ENCODE peak calls at places on chromosome 4, in five cellular contexts. V, Q, M, W and S are unnamed samples.

GRCh38 chr4:119099227-119099910 is 36.3 kb upstream of the MYOZ2 start:
- DNase-seq in V (peak), W (no peak), Q (no peak), M (peak), S (peak)

GRCh38 chr4:124085561-124086180 is 626.9 kb downstream of the ANKRD50 start:
- DNase-seq in Q (no peak), V (peak), M (peak), W (no peak), S (no peak)

GRCh38 chr4:170090667-170091052 is 904 bp upstream of the AADAT start:
- DNase-seq in M (no peak), V (peak), W (no peak), Q (no peak), S (no peak)

GRCh38 chr4:176393306-176394013 is 73.7 kb downstream of the SPCS3 start:
- DNase-seq in W (no peak), Q (no peak), V (no peak), M (peak), S (no peak)

GRCh38 chr4:37645736-37646135 is 40.4 kb downstream of the RELL1 start:
- DNase-seq in V (no peak), W (no peak), Q (no peak), M (no peak), S (no peak)

GRCh38 chr4:113397114-113397701 is 347.8 kb downstream of the ANK2 start:
- DNase-seq in Q (no peak), W (no peak), M (peak), V (peak), S (peak)

GRCh38 chr4:184269879-184270430 is 52.3 kb upstream of the ENPP6 start:
- DNase-seq in Q (no peak), V (no peak), M (no peak), W (no peak), S (no peak)

GRCh38 chr4:48785302-48785701 is 5.2 kb upstream of the FRYL start:
- DNase-seq in M (no peak), V (no peak), W (no peak), Q (no peak), S (no peak)

GRCh38 chr4:106409901-106410889 is 41.6 kb upstream of the GIMD1 start:
- DNase-seq in W (no peak), Q (no peak), M (no peak), V (no peak), S (no peak)

GRCh38 chr4:184401397-184402171 is 72.8 kb downstream of the IRF2 start:
- DNase-seq in Q (no peak), V (no peak), W (no peak), M (no peak), S (no peak)

GRCh38 chr4:88146891-88147290 is 11.5 kb downstream of the ABCG2 start:
- DNase-seq in W (no peak), M (no peak), Q (no peak), V (no peak), S (no peak)

GRCh38 chr4:52096048-52096447 is 44.9 kb downstream of the SPATA18 start:
- DNase-seq in M (no peak), W (no peak), V (no peak), Q (no peak), S (no peak)

GRCh38 chr4:110088670-110089069 is 109.7 kb downstream of the ELOVL6 start:
- DNase-seq in V (peak), Q (no peak), W (no peak), M (peak), S (peak)

GRCh38 chr4:165325732-165326512 is 1.5 kb upstream of the MSMO1 start:
- DNase-seq in V (peak), W (no peak), Q (peak), M (peak), S (peak)

GRCh38 chr4:139834210-139834609 is 168.6 kb downstream of the MGST2 start:
- DNase-seq in M (no peak), W (no peak), Q (no peak), V (no peak), S (no peak)

GRCh38 chr4:105560488-105560887 is 8.1 kb downstream of the ARHGEF38 start:
- DNase-seq in W (no peak), M (peak), Q (no peak), V (no peak), S (no peak)

GRCh38 chr4:115355329-115355728 is 241.9 kb upstream of the NDST4 start:
- DNase-seq in M (no peak), V (no peak), Q (no peak), W (no peak), S (no peak)

GRCh38 chr4:106746451-106746850 is 289.7 kb downstream of the DKK2 start:
- DNase-seq in W (no peak), Q (no peak), V (no peak), M (peak), S (peak)

GRCh38 chr4:23373269-23373668 is 516.6 kb downstream of the PPARGC1A start:
- DNase-seq in W (peak), M (no peak), Q (no peak), V (peak), S (no peak)

GRCh38 chr4:2194556-2194955 is 47.4 kb downstream of the HAUS3 start:
- DNase-seq in M (no peak), Q (no peak), V (no peak), W (no peak), S (no peak)

GRCh38 chr4:80215449-80216052 is 18.2 kb downstream of the PRDM8 start:
- DNase-seq in W (no peak), Q (no peak), V (peak), M (peak), S (no peak)

GRCh38 chr4:132991111-132991510 is 158.0 kb upstream of the PCDH10 start:
- DNase-seq in V (peak), W (no peak), M (no peak), Q (no peak), S (no peak)

GRCh38 chr4:71456841-71457240 is 118.0 kb downstream of the SLC4A4 start:
- DNase-seq in V (peak), W (no peak), M (peak), Q (peak), S (peak)

GRCh38 chr4:164892018-164892417 is 15.0 kb downstream of the APELA start:
- DNase-seq in V (no peak), M (no peak), Q (no peak), W (no peak), S (no peak)

GRCh38 chr4:97394653-97395052 is 748.6 kb downstream of the STPG2 start:
- DNase-seq in Q (no peak), W (no peak), V (no peak), M (no peak), S (peak)

GRCh38 chr4:85720736-85721135 is 245.8 kb downstream of the ARHGAP24 start:
- DNase-seq in W (no peak), M (peak), Q (no peak), V (peak), S (no peak)

GRCh38 chr4:176198316-176198903 is 3.0 kb upstream of the SPATA4 start:
- DNase-seq in M (no peak), W (no peak), V (no peak), Q (no peak), S (no peak)

GRCh38 chr4:40289366-40290188 is 45.6 kb upstream of the CHRNA9 start:
- DNase-seq in M (no peak), V (no peak), W (no peak), Q (no peak), S (no peak)

GRCh38 chr4:87849612-87850011 is 16.8 kb downstream of the MEPE start:
- DNase-seq in M (peak), Q (no peak), V (peak), W (no peak), S (peak)

GRCh38 chr4:152342293-152342692 is 193.6 kb downstream of the FBXW7 start:
- DNase-seq in W (no peak), V (no peak), Q (no peak), M (peak), S (peak)

GRCh38 chr4:91519155-91519554 is 784.6 kb upstream of the GRID2 start:
- DNase-seq in V (no peak), W (no peak), Q (no peak), M (no peak), S (no peak)

GRCh38 chr4:176708771-176709311 is 83.9 kb downstream of the VEGFC start:
- DNase-seq in Q (no peak), M (peak), W (no peak), V (no peak), S (no peak)

GRCh38 chr4:139416073-139416673 is 37.7 kb upstream of the RAB33B start:
- DNase-seq in V (peak), W (no peak), Q (no peak), M (peak), S (peak)

GRCh38 chr4:151753056-151753455 is 7.8 kb downstream of the GATB start:
- DNase-seq in W (no peak), M (no peak), Q (no peak), V (no peak), S (peak)

GRCh38 chr4:36183232-36183631 is 61.1 kb downstream of the ARAP2 start:
- DNase-seq in W (no peak), M (no peak), Q (no peak), V (no peak), S (no peak)

GRCh38 chr4:85807247-85807915 is 332.4 kb downstream of the ARHGAP24 start:
- DNase-seq in Q (no peak), M (peak), V (peak), W (no peak), S (peak)

GRCh38 chr4:140382732-140383131 is 9.3 kb downstream of the SCOC start:
- DNase-seq in V (no peak), M (no peak), Q (no peak), W (no peak), S (no peak)

GRCh38 chr4:153773236-153773690 is 13.4 kb upstream of the RNF175 start:
- DNase-seq in V (no peak), M (no peak), Q (no peak), W (no peak), S (no peak)

GRCh38 chr4:186726440-186727148 is 2.9 kb upstream of the FAT1 start:
- DNase-seq in Q (no peak), W (peak), V (peak), M (peak), S (no peak)
- H3K4me3 ChIP-seq in Q (peak), W (peak), V (peak), M (peak), S (peak)

DNA sequence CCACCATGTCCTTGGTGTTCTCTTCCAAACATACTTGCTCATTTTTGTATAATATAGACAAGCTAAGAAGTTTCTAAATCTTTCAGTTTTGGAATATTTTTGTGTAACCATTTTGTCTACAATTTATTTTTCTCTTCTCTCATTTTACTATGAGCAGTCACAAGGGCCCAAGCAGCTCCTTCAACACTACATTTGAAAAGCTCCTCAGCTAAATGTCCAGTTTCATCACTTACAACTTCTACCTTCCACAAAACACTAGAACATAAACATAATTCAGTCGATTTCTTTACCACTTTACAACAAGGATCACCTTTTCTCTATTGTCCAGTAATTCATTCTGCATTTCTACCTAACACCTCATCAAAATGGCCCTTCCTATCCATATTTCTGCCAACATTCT is 554.4 kb downstream of the RAB28 start:
- DNase-seq in M (no peak), W (no peak), V (no peak), Q (no peak), S (no peak)
- H3K4me3 ChIP-seq in M (no peak), W (no peak), V (no peak), Q (no peak), S (no peak)

GRCh38 chr4:7045553-7045952 is 2.4 kb downstream of the TADA2B start:
- DNase-seq in Q (no peak), V (no peak), W (peak), M (no peak), S (no peak)

GRCh38 chr4:7046971-7047370 is 3.8 kb downstream of the TADA2B start:
- DNase-seq in V (no peak), W (peak), Q (no peak), M (no peak), S (no peak)

GRCh38 chr4:7044415-7044930 is 1.3 kb downstream of the TADA2B start:
- DNase-seq in Q (no peak), M (peak), V (no peak), W (peak), S (no peak)

GRCh38 chr4:7048642-7049041 is 5.5 kb downstream of the TADA2B start:
- DNase-seq in M (no peak), V (no peak), W (no peak), Q (no peak), S (no peak)

GRCh38 chr4:7045961-7046921 is 3.1 kb downstream of the TADA2B start:
- DNase-seq in W (peak), Q (no peak), M (peak), V (no peak), S (no peak)
- H3K4me3 ChIP-seq in W (no peak), Q (no peak), M (peak), V (no peak), S (no peak)

DNA sequence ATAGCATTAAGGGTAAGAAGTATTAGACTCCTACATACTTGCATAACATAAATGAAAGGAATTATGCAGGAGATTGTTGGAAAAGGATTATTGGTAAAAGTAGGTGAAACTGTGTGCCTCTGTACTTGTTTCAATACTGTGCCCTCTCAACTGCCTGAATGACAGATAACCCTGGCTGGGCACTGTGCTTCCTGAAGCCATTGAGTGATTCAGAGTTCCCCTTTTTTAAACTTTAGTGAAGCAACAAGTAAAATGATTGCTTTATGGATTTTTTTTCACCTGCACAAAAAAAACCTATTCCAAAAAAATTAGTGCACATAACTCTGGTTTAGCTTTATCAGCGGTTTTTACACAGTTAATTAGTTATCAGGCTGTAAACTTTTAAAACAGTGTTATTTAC is 204.8 kb downstream of the TRAM1L1 start:
- DNase-seq in W (no peak), V (no peak), M (no peak), Q (no peak), S (no peak)
- H3K4me3 ChIP-seq in W (no peak), V (no peak), M (no peak), Q (no peak), S (no peak)

GRCh38 chr4:150572704-150573504 is 9.0 kb upstream of the MAB21L2 start:
- DNase-seq in M (peak), V (peak), Q (no peak), W (no peak), S (no peak)

GRCh38 chr4:150570862-150571261 is 11.1 kb upstream of the MAB21L2 start:
- DNase-seq in W (no peak), Q (no peak), M (no peak), V (no peak), S (no peak)

GRCh38 chr4:150567070-150567469 is 14.9 kb upstream of the MAB21L2 start:
- DNase-seq in V (no peak), W (no peak), Q (no peak), M (no peak), S (no peak)

GRCh38 chr4:150569384-150569987 is 12.5 kb upstream of the MAB21L2 start:
- DNase-seq in Q (no peak), V (peak), W (no peak), M (peak), S (peak)

GRCh38 chr4:150570123-150570522 is 11.8 kb upstream of the MAB21L2 start:
- DNase-seq in M (no peak), W (no peak), V (no peak), Q (no peak), S (no peak)
- H3K4me3 ChIP-seq in M (no peak), W (no peak), V (no peak), Q (no peak), S (no peak)